ENCODE peak calls at places on chromosomes 1 and 21, in four cellular contexts. One of them, this sample, is unnamed.

GRCh38 chr1:110890474-110891196 is 17.7 kb downstream of the CD53 start:
- DNase-seq in ovary: no peak
- DNase-seq in gastrocnemius medialis: no peak
- DNase-seq in testis: no peak
- DNase-seq in this sample: no peak

GRCh38 chr1:18739408-18739807 is 108.8 kb downstream of the PAX7 start:
- DNase-seq in ovary: no peak
- DNase-seq in gastrocnemius medialis: no peak
- DNase-seq in testis: no peak
- DNase-seq in this sample: no peak

GRCh38 chr1:32454726-32455125 is 10.1 kb upstream of the ZBTB8B start:
- DNase-seq in ovary: no peak
- DNase-seq in gastrocnemius medialis: no peak
- DNase-seq in testis: peak; percentile 26
- DNase-seq in this sample: no peak

GRCh38 chr1:243727503-243728191 is 122.4 kb downstream of the AKT3 start:
- DNase-seq in ovary: no peak
- DNase-seq in gastrocnemius medialis: no peak
- DNase-seq in testis: no peak
- DNase-seq in this sample: no peak

GRCh38 chr1:77031101-77031662 is 163.9 kb downstream of the ST6GALNAC5 start:
- DNase-seq in ovary: no peak
- DNase-seq in gastrocnemius medialis: no peak
- DNase-seq in testis: no peak
- DNase-seq in this sample: no peak

GRCh38 chr1:77514871-77515776 is 167.3 kb downstream of the ZZZ3 start:
- DNase-seq in ovary: no peak
- DNase-seq in gastrocnemius medialis: no peak
- DNase-seq in testis: peak; percentile 68
- DNase-seq in this sample: no peak

GRCh38 chr1:92804721-92805169 is 19.8 kb upstream of the EVI5 start:
- DNase-seq in ovary: peak; percentile 30
- DNase-seq in gastrocnemius medialis: no peak
- DNase-seq in testis: peak; percentile 91
- DNase-seq in this sample: peak; percentile 65

GRCh38 chr1:77348561-77348960 is 66.7 kb downstream of the AK5 start:
- DNase-seq in ovary: no peak
- DNase-seq in gastrocnemius medialis: no peak
- DNase-seq in testis: no peak
- DNase-seq in this sample: no peak

GRCh38 chr1:59972216-59972924 is 45.8 kb upstream of the CYP2J2 start:
- DNase-seq in ovary: no peak
- DNase-seq in gastrocnemius medialis: no peak
- DNase-seq in testis: no peak
- DNase-seq in this sample: no peak

GRCh38 chr1:92599184-92599583 is 112.5 kb upstream of the GFI1 start:
- DNase-seq in ovary: no peak
- DNase-seq in gastrocnemius medialis: no peak
- DNase-seq in testis: no peak
- DNase-seq in this sample: no peak

GRCh38 chr1:12485231-12486172 is 132.5 kb downstream of the DHRS3 start:
- DNase-seq in ovary: no peak
- DNase-seq in gastrocnemius medialis: no peak
- DNase-seq in testis: no peak
- DNase-seq in this sample: no peak

GRCh38 chr21:45592208-45592619 is 50.0 kb upstream of the SLC19A1 start:
- DNase-seq in ovary: no peak
- DNase-seq in gastrocnemius medialis: no peak
- DNase-seq in testis: no peak
- DNase-seq in this sample: peak; percentile 54

GRCh38 chr21:41960386-41960785 is 6.6 kb upstream of the C2CD2 start:
- DNase-seq in ovary: no peak
- DNase-seq in gastrocnemius medialis: no peak
- DNase-seq in testis: peak; percentile 5
- DNase-seq in this sample: no peak

GRCh38 chr1:44512313-44512885 is 107.3 kb downstream of the RNF220 start:
- DNase-seq in ovary: no peak
- DNase-seq in gastrocnemius medialis: no peak
- DNase-seq in testis: no peak
- DNase-seq in this sample: no peak

GRCh38 chr21:45888361-45889009 is 93.1 kb upstream of the COL6A1 start:
- DNase-seq in ovary: no peak
- DNase-seq in gastrocnemius medialis: no peak
- DNase-seq in testis: no peak
- DNase-seq in this sample: no peak

GRCh38 chr1:202860744-202861419 is 28.1 kb downstream of the RABIF start:
- DNase-seq in ovary: no peak
- DNase-seq in gastrocnemius medialis: no peak
- DNase-seq in testis: peak; percentile 71
- DNase-seq in this sample: peak; percentile 77

GRCh38 chr1:21294266-21295058 is 4.2 kb upstream of the ECE1 start:
- DNase-seq in ovary: no peak
- DNase-seq in gastrocnemius medialis: no peak
- DNase-seq in testis: no peak
- DNase-seq in this sample: no peak

GRCh38 chr1:111735858-111736544 is 3.2 kb downstream of the INKA2 start:
- DNase-seq in ovary: no peak
- DNase-seq in gastrocnemius medialis: no peak
- DNase-seq in testis: no peak
- DNase-seq in this sample: no peak

GRCh38 chr1:63730211-63730610 is 43.6 kb upstream of the ROR1 start:
- DNase-seq in ovary: no peak
- DNase-seq in gastrocnemius medialis: no peak
- DNase-seq in testis: no peak
- DNase-seq in this sample: no peak

GRCh38 chr21:14968821-14969220 is 96.0 kb downstream of the NRIP1 start:
- DNase-seq in ovary: no peak
- DNase-seq in gastrocnemius medialis: no peak
- DNase-seq in testis: no peak
- DNase-seq in this sample: no peak

GRCh38 chr1:78843111-78843908 is 163.2 kb downstream of the ADGRL4 start:
- DNase-seq in ovary: no peak
- DNase-seq in gastrocnemius medialis: no peak
- DNase-seq in testis: no peak
- DNase-seq in this sample: no peak

GRCh38 chr1:21266119-21266774 is 24.0 kb downstream of the ECE1 start:
- DNase-seq in ovary: no peak
- DNase-seq in gastrocnemius medialis: no peak
- DNase-seq in testis: no peak
- DNase-seq in this sample: no peak

GRCh38 chr1:16971330-16972209 is 8.8 kb downstream of the MFAP2 start:
- DNase-seq in ovary: no peak
- DNase-seq in gastrocnemius medialis: no peak
- DNase-seq in testis: no peak
- DNase-seq in this sample: no peak

GRCh38 chr1:81305997-81306452 is 494.7 kb upstream of the ADGRL2 start:
- DNase-seq in ovary: no peak
- DNase-seq in gastrocnemius medialis: no peak
- DNase-seq in testis: peak; percentile 45
- DNase-seq in this sample: no peak

DNA sequence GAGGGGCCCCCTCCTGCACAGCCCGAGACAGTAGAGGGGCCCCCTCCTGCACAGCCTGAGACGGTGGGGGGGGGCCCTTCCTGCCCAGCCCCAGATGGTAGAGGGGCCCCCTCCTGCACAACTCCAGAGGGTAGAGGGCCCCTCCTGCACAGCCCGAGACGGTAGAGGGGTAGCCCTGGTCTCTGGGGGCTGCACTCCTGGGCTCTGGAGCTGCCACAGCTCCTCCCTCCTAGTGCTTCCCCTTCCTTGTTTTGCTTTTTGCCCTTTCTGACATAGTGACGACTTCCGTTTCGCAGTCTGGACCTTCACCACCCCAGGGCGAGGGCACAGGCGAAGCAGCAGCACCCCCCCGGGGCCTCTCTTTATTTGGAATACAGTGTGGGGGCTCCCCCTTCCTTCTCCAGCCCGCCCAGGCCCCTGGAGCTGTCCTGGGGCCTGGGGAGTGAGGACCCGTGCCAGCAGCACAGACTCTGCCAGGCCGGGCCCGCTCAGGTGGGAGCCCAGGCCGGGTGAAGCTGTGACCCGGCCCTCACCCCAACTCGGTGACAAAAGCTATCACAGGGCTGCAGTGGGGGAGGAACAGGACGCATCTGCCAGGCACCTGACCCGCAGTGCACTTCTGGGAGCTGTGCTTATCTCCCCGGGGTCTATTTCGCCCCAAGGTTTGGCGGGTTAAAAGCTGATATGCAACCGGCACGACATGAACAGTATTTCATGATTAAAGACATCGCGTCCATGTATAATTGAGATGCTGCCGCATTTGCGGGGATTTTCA is 1.1 kb upstream of the PRXL2B start:
- DNase-seq in ovary: peak; percentile 79
- DNase-seq in gastrocnemius medialis: peak; percentile 63
- DNase-seq in testis: peak; percentile 74
- DNase-seq in this sample: peak; percentile 88
- TF ChIP-seq POLR2A in ovary: peak; percentile 84
- TF ChIP-seq POLR2A in gastrocnemius medialis: peak; percentile 50
- TF ChIP-seq POLR2A in testis: no peak
- TF ChIP-seq POLR2A in this sample: peak; percentile 83

GRCh38 chr1:178094752-178095645 is 1.1 kb downstream of the RASAL2 start:
- DNase-seq in ovary: no peak
- DNase-seq in gastrocnemius medialis: no peak
- DNase-seq in testis: no peak
- DNase-seq in this sample: no peak

GRCh38 chr1:178093958-178094751 is at the start of gene RASAL2:
- DNase-seq in ovary: peak; percentile 71
- DNase-seq in gastrocnemius medialis: peak; percentile 54
- DNase-seq in testis: peak; percentile 66
- DNase-seq in this sample: peak; percentile 81

GRCh38 chr1:178096421-178096820 is 2.5 kb downstream of the RASAL2 start:
- DNase-seq in ovary: no peak
- DNase-seq in gastrocnemius medialis: no peak
- DNase-seq in testis: no peak
- DNase-seq in this sample: no peak

GRCh38 chr1:178091986-178092745 is 1.7 kb upstream of the RASAL2 start:
- DNase-seq in ovary: no peak
- DNase-seq in gastrocnemius medialis: no peak
- DNase-seq in testis: no peak
- DNase-seq in this sample: no peak

DNA sequence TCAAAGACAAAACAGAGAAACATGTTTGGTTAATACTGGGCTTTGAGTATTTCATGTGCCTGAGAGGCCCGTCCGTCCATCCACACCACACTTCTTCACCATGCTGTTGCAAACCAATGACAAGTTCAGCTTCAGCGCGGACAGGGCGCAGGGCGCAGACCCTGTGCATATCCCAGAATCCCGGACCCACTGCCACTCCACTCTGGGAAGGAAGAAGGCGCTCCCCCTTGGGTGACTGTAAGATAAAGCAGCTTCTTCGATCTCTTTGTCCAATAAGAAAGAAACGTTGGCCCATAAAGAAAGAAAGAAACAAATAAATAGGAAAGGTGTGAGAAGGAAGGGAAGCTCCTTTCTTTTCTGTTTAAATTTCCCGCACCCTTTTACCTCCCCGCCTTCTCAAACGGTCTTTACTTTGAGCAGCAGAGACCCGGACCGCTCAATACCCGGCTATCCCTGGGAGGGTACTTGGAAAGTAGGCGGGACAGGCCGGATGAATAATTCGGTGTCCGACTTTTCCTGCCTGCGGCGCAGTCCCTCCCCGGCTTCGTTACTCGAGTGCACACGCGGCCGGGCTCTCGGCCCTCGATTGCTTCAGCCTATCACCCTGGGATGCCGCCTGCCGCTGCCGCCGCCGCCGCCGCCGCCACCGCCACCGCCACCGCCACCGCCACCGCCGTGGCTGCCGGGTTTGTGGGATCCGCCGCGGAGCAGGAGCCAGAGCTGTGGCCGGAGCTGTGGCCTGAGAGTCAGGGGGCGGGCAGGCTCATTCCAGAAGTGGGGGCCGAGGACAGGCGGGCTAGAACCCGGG is 550 bp upstream of the RASAL2 start:
- DNase-seq in ovary: peak; percentile 88
- DNase-seq in gastrocnemius medialis: peak; percentile 87
- DNase-seq in testis: peak; percentile 96
- DNase-seq in this sample: peak; percentile 94
- TF ChIP-seq CTCF in ovary: no peak
- TF ChIP-seq CTCF in gastrocnemius medialis: no peak
- TF ChIP-seq CTCF in testis: no peak
- TF ChIP-seq CTCF in this sample: no peak

DNA sequence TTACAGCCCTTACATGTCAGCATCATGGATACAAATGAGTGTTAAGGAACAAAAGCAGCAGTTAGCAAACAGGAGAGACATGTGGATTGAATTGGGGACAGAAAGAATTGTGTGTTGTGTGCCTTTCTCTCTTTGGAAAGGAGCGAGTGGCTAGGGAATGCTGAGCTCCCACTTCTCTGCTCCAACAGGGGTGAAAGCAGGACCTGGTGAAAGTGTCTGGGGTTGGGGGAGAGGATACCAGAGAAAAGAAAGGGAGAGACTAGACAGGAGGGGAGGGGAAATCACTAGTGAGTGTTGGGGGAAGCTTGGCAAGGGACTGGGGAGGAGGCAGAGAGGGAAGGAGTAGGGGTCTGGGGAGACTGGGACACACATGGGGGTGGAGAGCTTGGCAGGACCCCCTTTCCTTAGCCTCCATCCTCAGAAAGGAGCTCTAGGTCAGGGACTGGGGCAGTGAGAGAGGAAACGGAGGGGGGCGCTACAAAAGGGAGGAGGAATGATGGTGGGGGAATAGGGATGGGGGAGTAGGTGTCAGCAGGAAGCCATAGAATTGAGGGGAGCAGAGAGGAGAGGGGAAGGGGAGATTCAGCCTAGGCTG is 2.2 kb downstream of the KIRREL1 start:
- DNase-seq in ovary: no peak
- DNase-seq in gastrocnemius medialis: no peak
- DNase-seq in testis: peak; percentile 28
- DNase-seq in this sample: peak; percentile 62
- H3K27ac ChIP-seq in ovary: peak overlapping the region; percentile 95
- H3K27ac ChIP-seq in gastrocnemius medialis: peak overlapping the region; percentile 82
- H3K27ac ChIP-seq in testis: peak overlapping the region; percentile 87
- H3K27ac ChIP-seq in this sample: peak overlapping the region; percentile 95

GRCh38 chr1:155024315-155024714 is 9.3 kb downstream of the DCST2 start:
- DNase-seq in ovary: no peak
- DNase-seq in gastrocnemius medialis: no peak
- DNase-seq in testis: no peak
- DNase-seq in this sample: no peak
- TF ChIP-seq POLR2A in ovary: no peak
- TF ChIP-seq POLR2A in gastrocnemius medialis: no peak
- TF ChIP-seq POLR2A in testis: no peak
- TF ChIP-seq POLR2A in this sample: no peak

GRCh38 chr1:99297923-99298322 is 33.6 kb downstream of the PLPPR4 start:
- DNase-seq in ovary: no peak
- DNase-seq in gastrocnemius medialis: no peak
- DNase-seq in testis: no peak
- DNase-seq in this sample: no peak

DNA sequence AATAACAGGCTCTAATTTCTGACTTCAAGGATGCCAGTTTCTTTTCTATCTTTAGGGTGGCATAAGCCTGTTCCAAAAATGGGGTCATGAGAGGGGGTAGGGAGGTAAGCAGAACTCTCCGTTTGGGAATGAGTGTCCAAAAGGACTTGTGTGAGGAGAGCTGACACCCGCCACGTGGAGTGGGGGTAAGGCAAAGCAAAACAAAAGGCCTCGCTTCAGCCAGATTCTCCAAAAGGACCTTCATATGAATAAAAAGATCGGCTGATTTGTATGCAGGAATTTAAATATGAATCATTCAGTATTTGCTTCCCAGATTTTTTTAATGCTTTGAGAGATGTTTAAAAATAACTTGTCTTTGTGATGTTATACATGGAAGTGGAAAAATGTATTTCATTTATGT is 28.7 kb downstream of the PLPPR4 start:
- DNase-seq in ovary: no peak
- DNase-seq in gastrocnemius medialis: no peak
- DNase-seq in testis: no peak
- DNase-seq in this sample: no peak
- TF ChIP-seq CTCF in ovary: no peak
- TF ChIP-seq CTCF in gastrocnemius medialis: no peak
- TF ChIP-seq CTCF in testis: no peak
- TF ChIP-seq CTCF in this sample: no peak

This sample was measured in sigmoid colon.